ENCODE peak calls at places on chromosomes 7 and 10, in four cellular contexts. T, Z, N and S are unnamed samples.

GRCh38 chr7:112414855-112415490 is 35.3 kb upstream of the IFRD1 start:
- DNase-seq in T (no peak), Z (peak), N (peak), S (peak)

GRCh38 chr7:36115448-36116321 is 37.4 kb upstream of the EEPD1 start:
- DNase-seq in T (peak), Z (peak), N (no peak), S (peak)

GRCh38 chr10:44703241-44704155 is 207.6 kb upstream of the TMEM72 start:
- DNase-seq in T (peak), Z (no peak), N (no peak), S (no peak)

GRCh38 chr7:51316666-51317581 is at the start of gene COBL:
- DNase-seq in T (no peak), Z (no peak), N (peak), S (no peak)

GRCh38 chr7:136359333-136359903 is 382.3 kb upstream of the MTPN start:
- DNase-seq in T (no peak), Z (no peak), N (no peak), S (no peak)

GRCh38 chr7:140048138-140048537 is 14.6 kb downstream of the PARP12 start:
- DNase-seq in T (no peak), Z (no peak), N (no peak), S (no peak)

GRCh38 chr7:141147482-141147881 is 73.6 kb downstream of the TMEM178B start:
- DNase-seq in T (no peak), Z (no peak), N (no peak), S (no peak)

GRCh38 chr7:98168181-98168903 is 42.9 kb upstream of the BHLHA15 start:
- DNase-seq in T (peak), Z (peak), N (peak), S (peak)

GRCh38 chr10:121415017-121415416 is 183.2 kb downstream of the FGFR2 start:
- DNase-seq in T (no peak), Z (no peak), N (no peak), S (no peak)

GRCh38 chr10:4066581-4067403 is 281.8 kb upstream of the KLF6 start:
- DNase-seq in T (no peak), Z (no peak), N (no peak), S (no peak)

GRCh38 chr10:71963351-71963755 is 842 bp upstream of the CHST3 start:
- DNase-seq in T (no peak), Z (no peak), N (no peak), S (no peak)

GRCh38 chr10:27752673-27753237 is 7.1 kb upstream of the MKX start:
- DNase-seq in T (no peak), Z (no peak), N (no peak), S (no peak)

GRCh38 chr10:29611796-29612381 is 22.9 kb downstream of the SVIL start:
- DNase-seq in T (no peak), Z (no peak), N (no peak), S (no peak)

GRCh38 chr10:74704629-74705360 is 121.6 kb upstream of the KAT6B start:
- DNase-seq in T (no peak), Z (no peak), N (peak), S (peak)

GRCh38 chr10:88989824-88990527 is 622 bp upstream of the FAS start:
- DNase-seq in T (no peak), Z (peak), N (no peak), S (no peak)